ENCODE peak calls at places on chromosomes 4 and X, in five cellular contexts. M is brain microvascular endothelial cell, N is MM.1S, E is PC-3, I is bronchial epithelial cell. P is an unnamed sample.

GRCh38 chr4:68895561-68896198 is 55.9 kb downstream of the UGT2A3 start:
- DNase-seq in M (no peak), N (no peak), E (peak; percentile 16), I (no peak), P (no peak)

GRCh38 chr4:41797260-41797659 is 48.7 kb upstream of the PHOX2B start:
- DNase-seq in M (no peak), N (no peak), E (no peak), I (no peak), P (no peak)

GRCh38 chr4:123671633-123672404 is 275.2 kb downstream of the SPRY1 start:
- DNase-seq in M (no peak), N (peak; percentile 82), E (no peak), I (no peak), P (peak; percentile 36)

GRCh38 chrX:115642304-115642703 is 81.3 kb downstream of the PLS3 start:
- DNase-seq in M (no peak), N (no peak), E (no peak), I (no peak), P (no peak)

GRCh38 chr4:40475609-40476008 is 140.5 kb downstream of the CHRNA9 start:
- DNase-seq in M (no peak), N (no peak), E (no peak), I (no peak), P (no peak)

GRCh38 chr4:126106658-126107057 is 791.9 kb downstream of the FAT4 start:
- DNase-seq in M (no peak), N (no peak), E (no peak), I (peak; percentile 4), P (no peak)

GRCh38 chrX:11305641-11306040 is 12.4 kb downstream of the AMELX start:
- DNase-seq in M (no peak), N (no peak), E (no peak), I (no peak), P (no peak)

GRCh38 chr4:80189956-80190671 is 7.2 kb upstream of the PRDM8 start:
- DNase-seq in M (no peak), N (no peak), E (no peak), I (no peak), P (peak; percentile 3)

GRCh38 chrX:124504106-124504983 is 158.0 kb downstream of the SH2D1A start:
- DNase-seq in M (no peak), N (peak; percentile 93), E (no peak), I (no peak), P (no peak)

GRCh38 chr4:35105486-35105885 is 1138.8 kb downstream of the ARAP2 start:
- DNase-seq in M (no peak), N (no peak), E (peak; percentile 64), I (peak; percentile 24), P (no peak)

GRCh38 chrX:136497556-136498048 is at the start of gene HTATSF1:
- DNase-seq in M (no peak), N (no peak), E (no peak), I (peak; percentile 4), P (no peak)

GRCh38 chrX:49186125-49187027 is at the start of gene PRICKLE3:
- DNase-seq in M (peak; percentile 22), N (peak; percentile 73), E (peak; percentile 79), I (peak; percentile 40), P (peak; percentile 86)

GRCh38 chr4:51885371-51885770 is 42.4 kb downstream of the DCUN1D4 start:
- DNase-seq in M (peak; percentile 35), N (no peak), E (peak; percentile 49), I (peak; percentile 43), P (peak; percentile 22)

GRCh38 chr4:1759818-1760223 is 33.3 kb upstream of the FGFR3 start:
- DNase-seq in M (no peak), N (no peak), E (no peak), I (no peak), P (no peak)
- TF ChIP-seq CTCF in M (no peak), N (peak; percentile 4), E (no peak), I (peak; percentile 33), P (no peak)

GRCh38 chrX:47514553-47515235 is 31.7 kb upstream of the ZNF41 start:
- DNase-seq in M (peak; percentile 63), N (no peak), E (peak; percentile 67), I (peak; percentile 67), P (no peak)
- TF ChIP-seq CTCF in M (no peak), N (no peak), E (no peak), I (no peak), P (no peak)

GRCh38 chr4:33060873-33061542 is 2340.8 kb downstream of the PCDH7 start:
- DNase-seq in M (peak; percentile 50), N (peak; percentile 22), E (peak; percentile 69), I (peak; percentile 46), P (no peak)
- TF ChIP-seq CTCF in M (peak; percentile 97), N (peak; percentile 32), E (peak; percentile 77), I (peak; percentile 83), P (peak; percentile 26)

DNA sequence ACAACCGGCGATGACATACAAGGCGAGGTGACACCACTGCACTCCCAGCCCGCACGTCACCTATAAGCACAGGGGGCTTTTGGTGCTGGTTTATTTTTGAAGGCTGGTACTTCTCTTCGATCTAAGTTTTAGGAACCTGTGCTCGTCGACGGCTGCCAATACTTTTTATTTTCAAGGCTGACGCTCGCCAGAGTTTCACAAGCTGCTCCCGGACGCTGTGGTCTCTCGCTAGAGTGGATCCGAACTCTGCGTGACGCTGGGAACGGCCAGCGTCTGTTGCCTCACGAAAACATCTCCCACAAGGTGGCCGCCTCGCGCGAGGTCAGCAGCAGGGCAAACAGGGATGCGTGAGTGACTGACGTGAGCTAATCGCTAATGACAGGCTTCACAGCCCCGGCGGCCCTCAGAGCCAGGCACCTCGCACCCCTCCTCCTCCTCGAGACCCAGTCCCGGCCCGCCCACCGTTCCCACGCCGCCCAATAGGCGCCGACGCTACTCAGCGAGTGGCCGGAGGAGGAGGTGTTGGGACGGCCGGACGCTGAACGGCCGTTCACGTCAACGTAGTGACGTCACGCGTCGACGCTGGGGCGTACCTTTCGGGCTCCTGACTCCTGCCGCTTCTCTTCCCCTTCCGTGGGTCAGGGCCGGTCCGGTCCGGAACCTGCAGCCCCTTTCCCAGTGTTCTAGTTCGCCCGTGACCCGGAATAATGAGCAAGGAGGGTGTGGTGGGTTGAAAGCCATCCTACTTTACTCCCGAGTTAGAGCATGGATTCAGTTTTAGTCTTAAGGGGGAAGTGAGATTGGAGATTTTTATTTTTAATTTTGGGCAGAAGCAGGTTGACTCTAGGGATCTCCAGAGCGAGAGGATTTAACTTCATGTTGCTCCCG is at the start of gene CLCN3:
- DNase-seq in M (peak; percentile 95), N (peak; percentile 99), E (peak; percentile 98), I (peak; percentile 90), P (peak; percentile 92)
- TF ChIP-seq CTCF in M (no peak), N (no peak), E (no peak), I (no peak), P (no peak)

DNA sequence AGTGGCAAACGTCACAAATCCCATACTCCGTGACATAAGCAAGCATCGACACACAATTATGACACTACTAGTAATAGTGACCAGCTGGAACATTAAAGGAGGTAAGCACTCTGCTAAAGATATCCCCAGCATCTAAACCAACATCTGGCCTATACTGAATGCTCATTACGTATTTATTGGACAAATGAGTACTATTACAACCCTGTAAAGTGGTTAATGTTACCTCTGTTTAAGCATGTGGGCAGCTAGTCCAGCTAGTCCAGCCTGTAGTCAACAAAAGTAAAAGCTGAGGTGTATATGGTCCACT is 419 bp upstream of the RPGR start:
- DNase-seq in M (no peak), N (no peak), E (no peak), I (no peak), P (no peak)
- TF ChIP-seq CTCF in M (no peak), N (no peak), E (peak; percentile 7), I (no peak), P (no peak)